ENCODE peak calls at places on chromosome 1, in six cellular contexts. One of them, this sample, is unnamed.

GRCh38 chr1:100353073-100353801 is 931 bp downstream of the CDC14A start:
- DNase-seq in right atrium auricular region: no peak
- DNase-seq in endothelial cell of umbilical vein: peak; percentile 23
- DNase-seq in HFF-Myc: no peak
- DNase-seq in cardiac fibroblast: no peak
- DNase-seq in effector memory CD4-positive, alpha-beta T cell: peak; percentile 19
- DNase-seq in this sample: no peak

GRCh38 chr1:209899948-209900347 is 38.1 kb upstream of the SYT14 start:
- DNase-seq in endothelial cell of umbilical vein: peak; percentile 1
- DNase-seq in right atrium auricular region: no peak
- DNase-seq in cardiac fibroblast: no peak
- DNase-seq in effector memory CD4-positive, alpha-beta T cell: no peak
- DNase-seq in HFF-Myc: no peak
- DNase-seq in this sample: no peak

GRCh38 chr1:217369996-217370551 is 260.8 kb downstream of the GPATCH2 start:
- DNase-seq in effector memory CD4-positive, alpha-beta T cell: no peak
- DNase-seq in HFF-Myc: no peak
- DNase-seq in right atrium auricular region: no peak
- DNase-seq in cardiac fibroblast: peak; percentile 2
- DNase-seq in endothelial cell of umbilical vein: no peak
- DNase-seq in this sample: no peak

GRCh38 chr1:42915456-42915855 is 43.2 kb downstream of the SLC2A1 start:
- DNase-seq in effector memory CD4-positive, alpha-beta T cell: no peak
- DNase-seq in cardiac fibroblast: no peak
- DNase-seq in HFF-Myc: no peak
- DNase-seq in right atrium auricular region: no peak
- DNase-seq in endothelial cell of umbilical vein: no peak
- DNase-seq in this sample: no peak

GRCh38 chr1:223180803-223181321 is 37.8 kb upstream of the TLR5 start:
- DNase-seq in right atrium auricular region: no peak
- DNase-seq in HFF-Myc: no peak
- DNase-seq in effector memory CD4-positive, alpha-beta T cell: no peak
- DNase-seq in endothelial cell of umbilical vein: no peak
- DNase-seq in cardiac fibroblast: no peak
- DNase-seq in this sample: no peak

GRCh38 chr1:232704694-232705680 is 75.1 kb upstream of the SIPA1L2 start:
- DNase-seq in effector memory CD4-positive, alpha-beta T cell: no peak
- DNase-seq in right atrium auricular region: peak; percentile 66
- DNase-seq in cardiac fibroblast: peak; percentile 76
- DNase-seq in HFF-Myc: no peak
- DNase-seq in endothelial cell of umbilical vein: peak; percentile 75
- DNase-seq in this sample: no peak

GRCh38 chr1:54324031-54324654 is 82.1 kb downstream of the SSBP3 start:
- DNase-seq in right atrium auricular region: no peak
- DNase-seq in endothelial cell of umbilical vein: no peak
- DNase-seq in HFF-Myc: no peak
- DNase-seq in cardiac fibroblast: no peak
- DNase-seq in effector memory CD4-positive, alpha-beta T cell: no peak
- DNase-seq in this sample: no peak

GRCh38 chr1:236075848-236076247 is 11.0 kb upstream of the NID1 start:
- DNase-seq in HFF-Myc: no peak
- DNase-seq in effector memory CD4-positive, alpha-beta T cell: no peak
- DNase-seq in endothelial cell of umbilical vein: no peak
- DNase-seq in right atrium auricular region: no peak
- DNase-seq in cardiac fibroblast: no peak
- DNase-seq in this sample: no peak

GRCh38 chr1:59399642-59400041 is 102.7 kb downstream of the FGGY start:
- DNase-seq in endothelial cell of umbilical vein: no peak
- DNase-seq in HFF-Myc: no peak
- DNase-seq in effector memory CD4-positive, alpha-beta T cell: no peak
- DNase-seq in right atrium auricular region: no peak
- DNase-seq in cardiac fibroblast: no peak
- DNase-seq in this sample: no peak

GRCh38 chr1:188489336-188490112 is 1660.8 kb downstream of the PLA2G4A start:
- DNase-seq in effector memory CD4-positive, alpha-beta T cell: no peak
- DNase-seq in HFF-Myc: no peak
- DNase-seq in right atrium auricular region: no peak
- DNase-seq in endothelial cell of umbilical vein: peak; percentile 29
- DNase-seq in cardiac fibroblast: no peak
- DNase-seq in this sample: no peak

GRCh38 chr1:220747426-220748090 is 564 bp upstream of the MTARC2 start:
- DNase-seq in HFF-Myc: no peak
- DNase-seq in right atrium auricular region: no peak
- DNase-seq in endothelial cell of umbilical vein: no peak
- DNase-seq in effector memory CD4-positive, alpha-beta T cell: no peak
- DNase-seq in cardiac fibroblast: no peak
- DNase-seq in this sample: no peak
- H3K4me3 ChIP-seq in HFF-Myc: peak overlapping the region; percentile 62
- H3K4me3 ChIP-seq in right atrium auricular region: peak overlapping the region; percentile 61
- H3K4me3 ChIP-seq in endothelial cell of umbilical vein: peak overlapping the region; percentile 74
- H3K4me3 ChIP-seq in effector memory CD4-positive, alpha-beta T cell: no peak overlapping the region
- H3K4me3 ChIP-seq in cardiac fibroblast: peak overlapping the region; percentile 73
- H3K4me3 ChIP-seq in this sample: peak overlapping the region; percentile 92

GRCh38 chr1:156367386-156368156 is 1.4 kb upstream of the RHBG start:
- DNase-seq in effector memory CD4-positive, alpha-beta T cell: no peak
- DNase-seq in cardiac fibroblast: no peak
- DNase-seq in right atrium auricular region: no peak
- DNase-seq in HFF-Myc: no peak
- DNase-seq in endothelial cell of umbilical vein: no peak
- DNase-seq in this sample: no peak

GRCh38 chr1:156368157-156368658 is 803 bp upstream of the RHBG start:
- DNase-seq in effector memory CD4-positive, alpha-beta T cell: no peak
- DNase-seq in endothelial cell of umbilical vein: no peak
- DNase-seq in HFF-Myc: no peak
- DNase-seq in right atrium auricular region: no peak
- DNase-seq in cardiac fibroblast: no peak
- DNase-seq in this sample: no peak

GRCh38 chr1:156366832-156367231 is 2.2 kb upstream of the RHBG start:
- DNase-seq in right atrium auricular region: no peak
- DNase-seq in cardiac fibroblast: no peak
- DNase-seq in effector memory CD4-positive, alpha-beta T cell: no peak
- DNase-seq in endothelial cell of umbilical vein: no peak
- DNase-seq in HFF-Myc: no peak
- DNase-seq in this sample: no peak

GRCh38 chr1:156371553-156372264 is 2.7 kb downstream of the RHBG start:
- DNase-seq in HFF-Myc: peak; percentile 30
- DNase-seq in cardiac fibroblast: peak; percentile 70
- DNase-seq in endothelial cell of umbilical vein: no peak
- DNase-seq in effector memory CD4-positive, alpha-beta T cell: no peak
- DNase-seq in right atrium auricular region: no peak
- DNase-seq in this sample: no peak

DNA sequence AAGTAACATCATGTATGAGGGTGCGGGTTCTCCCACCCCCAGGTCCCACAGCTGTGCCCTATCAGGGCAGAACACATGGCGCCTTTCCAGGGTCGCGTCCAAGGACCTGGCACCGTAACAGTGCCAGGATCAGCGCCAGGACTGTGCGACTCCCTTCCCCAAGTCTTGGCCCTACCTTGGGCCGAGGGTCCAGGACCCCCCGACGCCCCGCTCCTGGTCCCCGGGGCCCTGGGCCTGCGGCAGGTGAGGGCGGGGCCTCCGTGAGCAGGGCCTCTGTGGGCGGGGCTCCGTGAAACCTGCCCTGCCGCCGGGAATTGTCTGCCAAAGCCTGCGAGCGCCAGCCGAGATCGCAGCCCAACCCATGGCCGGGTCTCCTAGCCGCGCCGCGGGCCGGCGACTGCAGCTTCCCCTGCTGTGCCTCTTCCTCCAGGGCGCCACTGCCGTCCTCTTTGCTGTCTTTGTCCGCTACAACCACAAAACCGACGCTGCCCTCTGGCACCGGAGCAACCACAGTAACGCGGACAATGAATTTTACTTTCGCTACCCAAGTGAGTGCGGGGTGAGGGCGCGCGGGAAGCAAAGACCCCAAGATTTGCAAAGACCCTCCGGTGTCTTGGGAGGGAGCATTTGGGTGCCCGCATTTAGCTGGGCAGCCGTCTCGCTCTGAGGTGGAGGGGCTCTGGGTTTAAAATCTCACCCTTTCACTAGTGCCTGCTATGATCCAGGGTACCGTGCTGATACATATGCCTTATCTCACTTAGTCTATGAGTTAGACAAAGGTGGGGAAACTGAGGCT is at the start of gene RHBG:
- DNase-seq in right atrium auricular region: no peak
- DNase-seq in cardiac fibroblast: no peak
- DNase-seq in effector memory CD4-positive, alpha-beta T cell: no peak
- DNase-seq in HFF-Myc: no peak
- DNase-seq in endothelial cell of umbilical vein: peak; percentile 15
- DNase-seq in this sample: no peak
- H3K4me3 ChIP-seq in right atrium auricular region: peak within 1 kb of the TSS; percentile 29
- H3K4me3 ChIP-seq in cardiac fibroblast: peak within 1 kb of the TSS; percentile 40
- H3K4me3 ChIP-seq in effector memory CD4-positive, alpha-beta T cell: peak within 1 kb of the TSS; percentile 31
- H3K4me3 ChIP-seq in HFF-Myc: peak within 1 kb of the TSS; percentile 30
- H3K4me3 ChIP-seq in endothelial cell of umbilical vein: peak within 1 kb of the TSS; percentile 1
- H3K4me3 ChIP-seq in this sample: no peak within 1 kb of the TSS

DNA sequence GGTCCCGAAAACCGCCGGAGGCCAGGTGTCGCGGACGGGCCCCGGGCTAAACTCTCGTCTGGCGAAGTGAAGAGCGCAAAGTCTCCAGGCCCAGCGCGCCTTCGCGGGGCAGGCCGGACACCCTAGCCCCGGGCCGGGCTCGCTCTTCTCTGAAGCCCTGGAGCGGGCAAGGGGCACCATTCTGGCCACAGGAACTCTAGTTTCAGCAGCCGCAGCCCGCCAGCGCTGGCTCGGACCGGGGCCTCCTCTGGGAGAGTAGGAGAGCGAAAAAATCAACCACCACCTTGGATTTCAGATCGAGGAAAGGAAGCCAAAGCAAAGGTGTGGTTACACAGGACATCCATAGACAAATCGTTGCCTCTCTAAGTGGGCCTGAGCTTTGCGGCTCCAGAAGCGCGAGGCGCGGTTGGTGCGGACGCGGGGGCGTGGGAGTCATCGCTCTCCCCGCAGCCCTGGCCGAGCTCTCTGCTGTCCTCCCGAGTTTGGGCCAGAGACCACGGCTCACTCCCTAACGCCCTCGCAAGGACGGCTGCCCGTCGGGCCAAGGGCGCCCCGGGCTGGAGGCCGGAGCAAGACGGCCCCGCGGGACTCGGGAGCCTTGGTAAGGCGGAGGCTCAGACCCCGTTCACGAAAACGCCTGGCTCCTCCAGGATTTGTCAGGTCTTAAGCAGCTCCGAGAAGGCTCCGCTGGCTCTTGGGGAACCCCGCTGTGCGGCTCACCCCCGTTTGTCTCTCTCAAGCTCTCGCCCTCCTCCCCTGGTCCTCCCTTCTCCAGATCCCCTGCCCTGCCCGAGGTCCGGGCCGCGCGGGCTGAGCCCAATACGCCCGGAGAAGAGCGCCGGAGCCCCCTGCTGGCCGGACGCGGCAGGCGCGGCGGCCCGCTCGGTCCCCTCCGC is 132.9 kb upstream of the DPYD start:
- DNase-seq in effector memory CD4-positive, alpha-beta T cell: peak; percentile 25
- DNase-seq in HFF-Myc: no peak
- DNase-seq in right atrium auricular region: no peak
- DNase-seq in endothelial cell of umbilical vein: peak; percentile 85
- DNase-seq in cardiac fibroblast: peak; percentile 78
- DNase-seq in this sample: no peak
- H3K4me3 ChIP-seq in effector memory CD4-positive, alpha-beta T cell: peak overlapping the region; percentile 50
- H3K4me3 ChIP-seq in HFF-Myc: peak overlapping the region; percentile 39
- H3K4me3 ChIP-seq in right atrium auricular region: peak overlapping the region; percentile 40
- H3K4me3 ChIP-seq in endothelial cell of umbilical vein: peak overlapping the region; percentile 34
- H3K4me3 ChIP-seq in cardiac fibroblast: peak overlapping the region; percentile 43
- H3K4me3 ChIP-seq in this sample: peak overlapping the region; percentile 50

DNA sequence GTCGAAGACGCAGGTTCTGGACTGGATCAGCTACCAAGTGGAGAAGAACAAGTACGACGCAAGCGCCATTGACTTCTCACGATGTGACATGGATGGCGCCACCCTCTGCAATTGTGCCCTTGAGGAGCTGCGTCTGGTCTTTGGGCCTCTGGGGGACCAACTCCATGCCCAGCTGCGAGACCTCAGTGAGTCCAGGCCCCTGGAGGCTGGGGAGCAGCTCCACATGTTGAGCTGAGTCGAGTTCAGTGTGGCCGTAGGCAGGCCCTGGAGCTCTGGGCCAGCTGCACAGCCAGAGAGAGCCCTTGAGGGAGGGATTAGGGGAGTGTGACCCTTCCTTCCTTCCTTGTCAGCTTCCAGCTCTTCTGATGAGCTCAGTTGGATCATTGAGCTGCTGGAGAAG is 1.6 kb downstream of the ELF3 start:
- DNase-seq in right atrium auricular region: no peak
- DNase-seq in endothelial cell of umbilical vein: no peak
- DNase-seq in effector memory CD4-positive, alpha-beta T cell: no peak
- DNase-seq in HFF-Myc: no peak
- DNase-seq in cardiac fibroblast: no peak
- DNase-seq in this sample: no peak
- H3K4me3 ChIP-seq in right atrium auricular region: no peak overlapping the region
- H3K4me3 ChIP-seq in endothelial cell of umbilical vein: no peak overlapping the region
- H3K4me3 ChIP-seq in effector memory CD4-positive, alpha-beta T cell: no peak overlapping the region
- H3K4me3 ChIP-seq in HFF-Myc: no peak overlapping the region
- H3K4me3 ChIP-seq in cardiac fibroblast: no peak overlapping the region
- H3K4me3 ChIP-seq in this sample: no peak overlapping the region

DNA sequence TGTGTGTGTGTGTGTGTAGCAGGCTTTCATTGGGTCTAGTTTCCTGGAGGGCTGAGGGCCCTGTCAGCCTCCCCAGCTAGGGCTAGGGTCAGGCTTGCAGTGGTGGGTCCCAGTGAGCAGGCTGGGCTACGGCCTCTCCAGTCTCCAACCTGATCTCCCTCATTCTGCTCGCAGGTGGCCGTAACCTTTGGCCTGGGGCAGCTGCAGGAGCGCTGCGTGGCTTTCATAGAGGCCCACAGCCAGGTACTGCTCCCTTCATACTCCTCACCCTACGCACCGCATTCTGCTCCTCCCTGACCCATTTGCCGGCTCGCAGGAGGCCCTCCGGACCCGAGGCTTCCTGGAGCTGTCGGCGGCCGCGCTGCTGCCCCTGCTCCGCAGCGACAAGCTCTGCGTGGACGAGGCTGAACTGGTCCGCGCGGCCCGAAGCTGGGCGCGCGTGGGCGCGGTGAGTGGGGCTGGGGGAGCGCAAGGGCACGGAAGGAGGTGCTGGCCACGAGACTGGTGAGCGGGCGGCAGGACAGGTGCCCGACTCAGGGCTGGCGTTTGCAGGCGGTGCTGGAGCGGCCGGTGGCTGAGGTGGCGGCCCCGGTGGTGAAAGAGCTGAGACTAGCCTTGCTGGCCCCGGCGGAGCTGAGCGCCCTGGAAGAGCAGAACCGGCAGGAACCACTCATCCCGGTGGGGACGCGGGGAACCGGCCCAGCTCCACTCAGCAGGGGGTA is 4.7 kb downstream of the BTBD19 start:
- DNase-seq in cardiac fibroblast: no peak
- DNase-seq in right atrium auricular region: no peak
- DNase-seq in HFF-Myc: no peak
- DNase-seq in effector memory CD4-positive, alpha-beta T cell: no peak
- DNase-seq in endothelial cell of umbilical vein: no peak
- DNase-seq in this sample: no peak
- H3K4me3 ChIP-seq in cardiac fibroblast: no peak overlapping the region
- H3K4me3 ChIP-seq in right atrium auricular region: peak overlapping the region; percentile 48
- H3K4me3 ChIP-seq in HFF-Myc: peak overlapping the region; percentile 26
- H3K4me3 ChIP-seq in effector memory CD4-positive, alpha-beta T cell: peak overlapping the region; percentile 52
- H3K4me3 ChIP-seq in endothelial cell of umbilical vein: no peak overlapping the region
- H3K4me3 ChIP-seq in this sample: peak overlapping the region; percentile 71

This sample was measured in GM12864.